ENCODE peak calls at places on chromosomes 1 and 21, in five cellular contexts. One of them, this sample, is unnamed.
A peak's percentile ranks its signal among the peaks of the same experiment; 100 is the strongest.

GRCh38 chr1:7268983-7269382 is 483.7 kb downstream of the CAMTA1 start:
- DNase-seq in lower lobe of right lung: no peak
- DNase-seq in heart left ventricle: no peak
- DNase-seq in IMR-90: no peak
- DNase-seq in neural progenitor cell: no peak
- DNase-seq in this sample: no peak

GRCh38 chr1:182357177-182357576 is 34.4 kb downstream of the GLUL start:
- DNase-seq in lower lobe of right lung: no peak
- DNase-seq in heart left ventricle: no peak
- DNase-seq in IMR-90: no peak
- DNase-seq in neural progenitor cell: peak; percentile 74
- DNase-seq in this sample: no peak

GRCh38 chr1:173580658-173581057 is 22.2 kb downstream of the SLC9C2 start:
- DNase-seq in lower lobe of right lung: no peak
- DNase-seq in heart left ventricle: no peak
- DNase-seq in IMR-90: no peak
- DNase-seq in neural progenitor cell: no peak
- DNase-seq in this sample: no peak

GRCh38 chr1:54904476-54905048 is 17.6 kb upstream of the DHCR24 start:
- DNase-seq in lower lobe of right lung: no peak
- DNase-seq in heart left ventricle: no peak
- DNase-seq in IMR-90: peak; percentile 82
- DNase-seq in neural progenitor cell: no peak
- DNase-seq in this sample: no peak

GRCh38 chr21:26948194-26948593 is 18.7 kb downstream of the ADAMTS5 start:
- DNase-seq in lower lobe of right lung: no peak
- DNase-seq in heart left ventricle: no peak
- DNase-seq in IMR-90: peak; percentile 27
- DNase-seq in neural progenitor cell: no peak
- DNase-seq in this sample: no peak

GRCh38 chr1:171715813-171716251 is 26.0 kb downstream of the VAMP4 start:
- DNase-seq in lower lobe of right lung: no peak
- DNase-seq in heart left ventricle: no peak
- DNase-seq in IMR-90: peak; percentile 27
- DNase-seq in neural progenitor cell: no peak
- DNase-seq in this sample: no peak

GRCh38 chr1:157302724-157303123 is 164.5 kb upstream of the ETV3 start:
- DNase-seq in lower lobe of right lung: no peak
- DNase-seq in heart left ventricle: no peak
- DNase-seq in IMR-90: no peak
- DNase-seq in neural progenitor cell: no peak
- DNase-seq in this sample: no peak

GRCh38 chr1:39295901-39296300 is 91.4 kb downstream of the MACF1 start:
- DNase-seq in lower lobe of right lung: no peak
- DNase-seq in heart left ventricle: no peak
- DNase-seq in IMR-90: no peak
- DNase-seq in neural progenitor cell: no peak
- DNase-seq in this sample: no peak

GRCh38 chr1:66438062-66438970 is 95.6 kb upstream of the SGIP1 start:
- DNase-seq in lower lobe of right lung: no peak
- DNase-seq in heart left ventricle: no peak
- DNase-seq in IMR-90: no peak
- DNase-seq in neural progenitor cell: no peak
- DNase-seq in this sample: no peak

GRCh38 chr1:86325264-86325663 is 70.9 kb downstream of the ODF2L start:
- DNase-seq in lower lobe of right lung: no peak
- DNase-seq in heart left ventricle: no peak
- DNase-seq in IMR-90: no peak
- DNase-seq in neural progenitor cell: no peak
- DNase-seq in this sample: no peak

GRCh38 chr1:1302951-1303509 is 4.7 kb downstream of the ACAP3 start:
- DNase-seq in lower lobe of right lung: no peak
- DNase-seq in heart left ventricle: no peak
- DNase-seq in IMR-90: no peak
- DNase-seq in neural progenitor cell: no peak
- DNase-seq in this sample: no peak

GRCh38 chr1:153652795-153653507 is 5.6 kb upstream of the SNAPIN start:
- DNase-seq in lower lobe of right lung: no peak
- DNase-seq in heart left ventricle: no peak
- DNase-seq in IMR-90: peak; percentile 64
- DNase-seq in neural progenitor cell: no peak
- DNase-seq in this sample: no peak

GRCh38 chr1:37765937-37766664 is 1.2 kb upstream of the EPHA10 start:
- DNase-seq in lower lobe of right lung: no peak
- DNase-seq in heart left ventricle: no peak
- DNase-seq in IMR-90: no peak
- DNase-seq in neural progenitor cell: peak; percentile 10
- DNase-seq in this sample: peak; percentile 45

GRCh38 chr21:20258542-20258941 is 739.7 kb upstream of the NCAM2 start:
- DNase-seq in lower lobe of right lung: no peak
- DNase-seq in heart left ventricle: no peak
- DNase-seq in IMR-90: no peak
- DNase-seq in neural progenitor cell: no peak
- DNase-seq in this sample: no peak

GRCh38 chr1:112501810-112502641 is 6.7 kb upstream of the WNT2B start:
- DNase-seq in lower lobe of right lung: peak; percentile 77
- DNase-seq in heart left ventricle: peak; percentile 60
- DNase-seq in IMR-90: peak; percentile 54
- DNase-seq in neural progenitor cell: peak; percentile 84
- DNase-seq in this sample: peak; percentile 76

GRCh38 chr1:220786057-220786336 is 716 bp upstream of the MTARC1 start:
- DNase-seq in lower lobe of right lung: peak; percentile 63
- DNase-seq in heart left ventricle: no peak
- DNase-seq in IMR-90: no peak
- DNase-seq in neural progenitor cell: no peak
- DNase-seq in this sample: no peak

GRCh38 chr1:47181955-47182680 is 7.7 kb downstream of the PDZK1IP1 start:
- DNase-seq in lower lobe of right lung: no peak
- DNase-seq in heart left ventricle: no peak
- DNase-seq in IMR-90: peak; percentile 33
- DNase-seq in neural progenitor cell: no peak
- DNase-seq in this sample: no peak

GRCh38 chr1:54460346-54460745 is 54.2 kb upstream of the SSBP3 start:
- DNase-seq in lower lobe of right lung: no peak
- DNase-seq in heart left ventricle: no peak
- DNase-seq in IMR-90: no peak
- DNase-seq in neural progenitor cell: no peak
- DNase-seq in this sample: no peak

GRCh38 chr1:208475951-208476824 is 232.0 kb upstream of the PLXNA2 start:
- DNase-seq in lower lobe of right lung: no peak
- DNase-seq in heart left ventricle: no peak
- DNase-seq in IMR-90: no peak
- DNase-seq in neural progenitor cell: peak; percentile 90
- DNase-seq in this sample: peak; percentile 72

GRCh38 chr1:110060034-110060661 is 10.3 kb downstream of the ALX3 start:
- DNase-seq in lower lobe of right lung: peak; percentile 74
- DNase-seq in heart left ventricle: peak; percentile 49
- DNase-seq in IMR-90: no peak
- DNase-seq in neural progenitor cell: peak; percentile 53
- DNase-seq in this sample: peak; percentile 41

GRCh38 chr1:166176416-166176815 is 9.6 kb upstream of the FAM78B start:
- DNase-seq in lower lobe of right lung: no peak
- DNase-seq in heart left ventricle: no peak
- DNase-seq in IMR-90: no peak
- DNase-seq in neural progenitor cell: no peak
- DNase-seq in this sample: no peak

GRCh38 chr1:18352640-18353245 is 128.0 kb upstream of the KLHDC7A start:
- DNase-seq in lower lobe of right lung: no peak
- DNase-seq in heart left ventricle: no peak
- DNase-seq in IMR-90: no peak
- DNase-seq in neural progenitor cell: no peak
- DNase-seq in this sample: no peak

GRCh38 chr1:231937013-231937754 is 310.6 kb downstream of the DISC1 start:
- DNase-seq in lower lobe of right lung: peak; percentile 58
- DNase-seq in heart left ventricle: peak; percentile 91
- DNase-seq in IMR-90: no peak
- DNase-seq in neural progenitor cell: no peak
- DNase-seq in this sample: peak; percentile 95

GRCh38 chr1:204398197-204399125 is 13.2 kb downstream of the PPP1R15B start:
- DNase-seq in lower lobe of right lung: peak; percentile 75
- DNase-seq in heart left ventricle: no peak
- DNase-seq in IMR-90: peak; percentile 69
- DNase-seq in neural progenitor cell: peak; percentile 89
- DNase-seq in this sample: peak; percentile 81

GRCh38 chr1:223776075-223776814 is 63.9 kb downstream of the CAPN2 start:
- DNase-seq in lower lobe of right lung: no peak
- DNase-seq in heart left ventricle: peak; percentile 35
- DNase-seq in IMR-90: peak; percentile 91
- DNase-seq in neural progenitor cell: no peak
- DNase-seq in this sample: no peak

GRCh38 chr1:31633117-31633516 is 11.6 kb downstream of the PEF1 start:
- DNase-seq in lower lobe of right lung: no peak
- DNase-seq in heart left ventricle: no peak
- DNase-seq in IMR-90: no peak
- DNase-seq in neural progenitor cell: peak; percentile 39
- DNase-seq in this sample: no peak

GRCh38 chr1:198809247-198809646 is 170.4 kb downstream of the PTPRC start:
- DNase-seq in lower lobe of right lung: no peak
- DNase-seq in heart left ventricle: no peak
- DNase-seq in IMR-90: peak; percentile 64
- DNase-seq in neural progenitor cell: no peak
- DNase-seq in this sample: no peak

GRCh38 chr1:43373034-43373940 is 5.5 kb upstream of the ELOVL1 start:
- DNase-seq in lower lobe of right lung: no peak
- DNase-seq in heart left ventricle: peak; percentile 40
- DNase-seq in IMR-90: peak; percentile 88
- DNase-seq in neural progenitor cell: no peak
- DNase-seq in this sample: no peak

GRCh38 chr1:184158911-184159701 is 107.6 kb downstream of the TSEN15 start:
- DNase-seq in lower lobe of right lung: no peak
- DNase-seq in heart left ventricle: no peak
- DNase-seq in IMR-90: no peak
- DNase-seq in neural progenitor cell: no peak
- DNase-seq in this sample: no peak

GRCh38 chr1:228000416-228000815 is 6.4 kb upstream of the WNT3A start:
- DNase-seq in lower lobe of right lung: no peak
- DNase-seq in heart left ventricle: no peak
- DNase-seq in IMR-90: no peak
- DNase-seq in neural progenitor cell: no peak
- DNase-seq in this sample: no peak

GRCh38 chr1:10958614-10959013 is 53.8 kb upstream of the TARDBP start:
- DNase-seq in lower lobe of right lung: no peak
- DNase-seq in heart left ventricle: no peak
- DNase-seq in IMR-90: no peak
- DNase-seq in neural progenitor cell: no peak
- DNase-seq in this sample: no peak

GRCh38 chr21:42523941-42524340 is 10.3 kb downstream of the SLC37A1 start:
- DNase-seq in lower lobe of right lung: peak; percentile 43
- DNase-seq in heart left ventricle: no peak
- DNase-seq in IMR-90: no peak
- DNase-seq in neural progenitor cell: no peak
- DNase-seq in this sample: no peak

GRCh38 chr1:200258447-200259375 is 151.1 kb downstream of the ZNF281 start:
- DNase-seq in lower lobe of right lung: no peak
- DNase-seq in heart left ventricle: no peak
- DNase-seq in IMR-90: peak; percentile 21
- DNase-seq in neural progenitor cell: no peak
- DNase-seq in this sample: no peak

GRCh38 chr1:62131093-62131725 is 63.4 kb upstream of the L1TD1 start:
- DNase-seq in lower lobe of right lung: no peak
- DNase-seq in heart left ventricle: peak; percentile 34
- DNase-seq in IMR-90: peak; percentile 61
- DNase-seq in neural progenitor cell: peak; percentile 83
- DNase-seq in this sample: peak; percentile 27

GRCh38 chr1:187408217-187409004 is 579.7 kb downstream of the PLA2G4A start:
- DNase-seq in lower lobe of right lung: no peak
- DNase-seq in heart left ventricle: no peak
- DNase-seq in IMR-90: peak; percentile 37
- DNase-seq in neural progenitor cell: peak; percentile 64
- DNase-seq in this sample: no peak

GRCh38 chr1:34286547-34286946 is 109.8 kb downstream of the C1orf94 start:
- DNase-seq in lower lobe of right lung: no peak
- DNase-seq in heart left ventricle: no peak
- DNase-seq in IMR-90: no peak
- DNase-seq in neural progenitor cell: peak; percentile 53
- DNase-seq in this sample: no peak

GRCh38 chr1:34296059-34296458 is 119.4 kb downstream of the C1orf94 start:
- DNase-seq in lower lobe of right lung: no peak
- DNase-seq in heart left ventricle: no peak
- DNase-seq in IMR-90: no peak
- DNase-seq in neural progenitor cell: no peak
- DNase-seq in this sample: no peak

GRCh38 chr1:34292472-34292871 is 115.8 kb downstream of the C1orf94 start:
- DNase-seq in lower lobe of right lung: no peak
- DNase-seq in heart left ventricle: no peak
- DNase-seq in IMR-90: no peak
- DNase-seq in neural progenitor cell: peak; percentile 65
- DNase-seq in this sample: no peak
- TF ChIP-seq CTCF in lower lobe of right lung: no peak
- TF ChIP-seq CTCF in heart left ventricle: no peak
- TF ChIP-seq CTCF in IMR-90: no peak
- TF ChIP-seq CTCF in neural progenitor cell: peak; percentile 50
- TF ChIP-seq CTCF in this sample: no peak

GRCh38 chr1:205451202-205451601 is 4.6 kb downstream of the BLACAT1 start:
- DNase-seq in lower lobe of right lung: no peak
- DNase-seq in heart left ventricle: no peak
- DNase-seq in IMR-90: no peak
- DNase-seq in neural progenitor cell: peak; percentile 81
- DNase-seq in this sample: no peak
- H3K27me3 ChIP-seq in lower lobe of right lung: peaks cover 50% of the 10 kb centered on the region
- H3K27me3 ChIP-seq in heart left ventricle: peaks cover 66% of the 10 kb centered on the region
- H3K27me3 ChIP-seq in IMR-90: peaks cover 64% of the 10 kb centered on the region
- H3K27me3 ChIP-seq in neural progenitor cell: no peaks in the 10 kb centered on the region
- H3K27me3 ChIP-seq in this sample: peaks cover 29% of the 10 kb centered on the region

DNA sequence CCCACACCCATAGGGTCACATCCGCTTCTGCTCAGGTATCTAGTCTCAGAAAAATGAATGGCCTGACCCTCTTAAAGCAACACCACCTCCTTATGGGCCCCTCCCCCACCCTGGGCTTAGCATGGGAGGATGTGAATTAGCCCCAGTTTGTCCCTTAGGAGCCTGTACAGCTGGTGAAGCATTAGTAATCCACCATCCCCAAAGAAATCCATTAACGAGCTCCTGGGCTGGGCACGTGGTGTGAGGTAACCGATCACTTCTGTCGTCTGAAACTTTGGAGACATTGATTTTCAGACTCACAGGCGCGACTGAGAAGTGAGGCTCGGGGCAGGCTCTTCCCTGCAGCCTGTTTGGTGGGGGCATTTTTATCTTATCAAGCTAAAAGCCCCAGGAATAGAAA is 10.5 kb downstream of the RASSF5 start:
- DNase-seq in lower lobe of right lung: no peak
- DNase-seq in heart left ventricle: peak; percentile 18
- DNase-seq in IMR-90: no peak
- DNase-seq in neural progenitor cell: peak; percentile 31
- DNase-seq in this sample: no peak
- H3K4me3 ChIP-seq in lower lobe of right lung: no peak overlapping the region
- H3K4me3 ChIP-seq in heart left ventricle: no peak overlapping the region
- H3K4me3 ChIP-seq in IMR-90: no peak overlapping the region
- H3K4me3 ChIP-seq in neural progenitor cell: no peak overlapping the region
- H3K4me3 ChIP-seq in this sample: no peak overlapping the region

DNA sequence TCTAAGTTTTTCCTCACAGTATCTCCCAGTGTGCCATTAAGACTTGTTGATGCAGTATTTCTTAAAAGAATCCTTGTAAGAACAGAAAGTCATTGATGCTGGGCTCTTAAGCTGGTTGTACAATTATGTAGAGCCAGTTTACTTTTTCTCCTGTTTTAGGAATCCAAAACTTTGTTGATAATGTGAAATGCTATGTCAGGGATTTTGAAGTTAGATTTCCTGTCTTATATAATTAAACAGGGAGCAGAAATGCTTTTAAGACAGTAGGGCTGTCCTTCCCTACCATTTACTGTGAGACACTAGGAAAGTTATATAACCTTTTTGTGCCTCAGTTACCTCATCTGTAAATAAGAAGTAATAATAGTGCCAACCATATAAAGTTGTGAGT is 26.0 kb downstream of the CCDC18 start:
- DNase-seq in lower lobe of right lung: no peak
- DNase-seq in heart left ventricle: no peak
- DNase-seq in IMR-90: no peak
- DNase-seq in neural progenitor cell: no peak
- DNase-seq in this sample: no peak
- TF ChIP-seq CTCF in lower lobe of right lung: no peak
- TF ChIP-seq CTCF in heart left ventricle: no peak
- TF ChIP-seq CTCF in IMR-90: no peak
- TF ChIP-seq CTCF in neural progenitor cell: no peak
- TF ChIP-seq CTCF in this sample: no peak